ENCODE peak calls at places on chromosome 17, in ten cellular contexts. One of them, this sample, is unnamed.

GRCh38 chr17:57622886-57623433 is 122.1 kb downstream of the CCDC182 start:
- DNase-seq in nucleus accumbens: no peak
- DNase-seq in RWPE1: peak
- DNase-seq in activated CD8-positive, alpha-beta T cell treated with anti-CD3 and anti-CD28 coated beads for 36 hours: peak
- DNase-seq in choroid plexus epithelial cell: peak
- DNase-seq in mesothelial cell of epicardium: no peak
- DNase-seq in NAMALWA: peak
- DNase-seq in left cardiac atrium: peak
- DNase-seq in activated CD4-positive, alpha-beta memory T cell treated with anti-CD3 and anti-CD28 coated beads for 36 hours: peak
- DNase-seq in T-helper 2 cell: no peak
- DNase-seq in this sample: no peak

GRCh38 chr17:77376795-77377751 is 236.3 kb downstream of the SEC14L1 start:
- DNase-seq in activated CD4-positive, alpha-beta memory T cell treated with anti-CD3 and anti-CD28 coated beads for 36 hours: no peak
- DNase-seq in activated CD8-positive, alpha-beta T cell treated with anti-CD3 and anti-CD28 coated beads for 36 hours: no peak
- DNase-seq in nucleus accumbens: no peak
- DNase-seq in mesothelial cell of epicardium: no peak
- DNase-seq in left cardiac atrium: peak
- DNase-seq in RWPE1: no peak
- DNase-seq in choroid plexus epithelial cell: peak
- DNase-seq in NAMALWA: no peak
- DNase-seq in T-helper 2 cell: no peak
- DNase-seq in this sample: no peak

GRCh38 chr17:181213-182163 is at the start of gene DOC2B:
- DNase-seq in RWPE1: peak
- DNase-seq in nucleus accumbens: peak
- DNase-seq in T-helper 2 cell: no peak
- DNase-seq in mesothelial cell of epicardium: peak
- DNase-seq in NAMALWA: no peak
- DNase-seq in activated CD8-positive, alpha-beta T cell treated with anti-CD3 and anti-CD28 coated beads for 36 hours: peak
- DNase-seq in left cardiac atrium: peak
- DNase-seq in activated CD4-positive, alpha-beta memory T cell treated with anti-CD3 and anti-CD28 coated beads for 36 hours: peak
- DNase-seq in choroid plexus epithelial cell: peak
- DNase-seq in this sample: no peak

GRCh38 chr17:39916918-39917317 is 1.5 kb downstream of the GSDMB start:
- DNase-seq in choroid plexus epithelial cell: peak
- DNase-seq in RWPE1: no peak
- DNase-seq in mesothelial cell of epicardium: no peak
- DNase-seq in NAMALWA: no peak
- DNase-seq in T-helper 2 cell: no peak
- DNase-seq in activated CD4-positive, alpha-beta memory T cell treated with anti-CD3 and anti-CD28 coated beads for 36 hours: no peak
- DNase-seq in activated CD8-positive, alpha-beta T cell treated with anti-CD3 and anti-CD28 coated beads for 36 hours: no peak
- DNase-seq in nucleus accumbens: no peak
- DNase-seq in left cardiac atrium: no peak
- DNase-seq in this sample: no peak

GRCh38 chr17:79795795-79796569 is 895 bp downstream of the CBX8 start:
- DNase-seq in NAMALWA: peak
- DNase-seq in T-helper 2 cell: no peak
- DNase-seq in choroid plexus epithelial cell: no peak
- DNase-seq in mesothelial cell of epicardium: no peak
- DNase-seq in RWPE1: no peak
- DNase-seq in left cardiac atrium: no peak
- DNase-seq in activated CD8-positive, alpha-beta T cell treated with anti-CD3 and anti-CD28 coated beads for 36 hours: no peak
- DNase-seq in activated CD4-positive, alpha-beta memory T cell treated with anti-CD3 and anti-CD28 coated beads for 36 hours: no peak
- DNase-seq in nucleus accumbens: no peak
- DNase-seq in this sample: no peak

GRCh38 chr17:5686246-5686645 is 101.9 kb upstream of the NLRP1 start:
- DNase-seq in RWPE1: no peak
- DNase-seq in nucleus accumbens: no peak
- DNase-seq in activated CD4-positive, alpha-beta memory T cell treated with anti-CD3 and anti-CD28 coated beads for 36 hours: no peak
- DNase-seq in left cardiac atrium: no peak
- DNase-seq in NAMALWA: no peak
- DNase-seq in activated CD8-positive, alpha-beta T cell treated with anti-CD3 and anti-CD28 coated beads for 36 hours: no peak
- DNase-seq in mesothelial cell of epicardium: no peak
- DNase-seq in choroid plexus epithelial cell: no peak
- DNase-seq in T-helper 2 cell: no peak
- DNase-seq in this sample: no peak

GRCh38 chr17:76270770-76271668 is 5.9 kb downstream of the UBALD2 start:
- DNase-seq in NAMALWA: peak
- DNase-seq in T-helper 2 cell: no peak
- DNase-seq in activated CD8-positive, alpha-beta T cell treated with anti-CD3 and anti-CD28 coated beads for 36 hours: peak
- DNase-seq in RWPE1: no peak
- DNase-seq in nucleus accumbens: no peak
- DNase-seq in mesothelial cell of epicardium: no peak
- DNase-seq in activated CD4-positive, alpha-beta memory T cell treated with anti-CD3 and anti-CD28 coated beads for 36 hours: peak
- DNase-seq in left cardiac atrium: no peak
- DNase-seq in choroid plexus epithelial cell: no peak
- DNase-seq in this sample: no peak

GRCh38 chr17:41705271-41705991 is 6.7 kb upstream of the GAST start:
- DNase-seq in NAMALWA: no peak
- DNase-seq in mesothelial cell of epicardium: no peak
- DNase-seq in nucleus accumbens: no peak
- DNase-seq in activated CD8-positive, alpha-beta T cell treated with anti-CD3 and anti-CD28 coated beads for 36 hours: no peak
- DNase-seq in T-helper 2 cell: no peak
- DNase-seq in activated CD4-positive, alpha-beta memory T cell treated with anti-CD3 and anti-CD28 coated beads for 36 hours: no peak
- DNase-seq in choroid plexus epithelial cell: peak
- DNase-seq in left cardiac atrium: no peak
- DNase-seq in RWPE1: no peak
- DNase-seq in this sample: no peak

GRCh38 chr17:79137015-79137770 is 62.6 kb downstream of the ENGASE start:
- DNase-seq in NAMALWA: no peak
- DNase-seq in mesothelial cell of epicardium: no peak
- DNase-seq in left cardiac atrium: no peak
- DNase-seq in nucleus accumbens: peak
- DNase-seq in RWPE1: no peak
- DNase-seq in T-helper 2 cell: no peak
- DNase-seq in activated CD8-positive, alpha-beta T cell treated with anti-CD3 and anti-CD28 coated beads for 36 hours: no peak
- DNase-seq in choroid plexus epithelial cell: no peak
- DNase-seq in activated CD4-positive, alpha-beta memory T cell treated with anti-CD3 and anti-CD28 coated beads for 36 hours: no peak
- DNase-seq in this sample: no peak

GRCh38 chr17:48644159-48644558 is 18.0 kb upstream of the HOXB9 start:
- DNase-seq in RWPE1: no peak
- DNase-seq in left cardiac atrium: no peak
- DNase-seq in T-helper 2 cell: no peak
- DNase-seq in NAMALWA: no peak
- DNase-seq in activated CD4-positive, alpha-beta memory T cell treated with anti-CD3 and anti-CD28 coated beads for 36 hours: no peak
- DNase-seq in choroid plexus epithelial cell: no peak
- DNase-seq in activated CD8-positive, alpha-beta T cell treated with anti-CD3 and anti-CD28 coated beads for 36 hours: no peak
- DNase-seq in nucleus accumbens: no peak
- DNase-seq in mesothelial cell of epicardium: no peak
- DNase-seq in this sample: no peak

GRCh38 chr17:50003916-50004315 is 8.9 kb upstream of the DLX3 start:
- DNase-seq in T-helper 2 cell: no peak
- DNase-seq in mesothelial cell of epicardium: no peak
- DNase-seq in left cardiac atrium: no peak
- DNase-seq in activated CD4-positive, alpha-beta memory T cell treated with anti-CD3 and anti-CD28 coated beads for 36 hours: no peak
- DNase-seq in choroid plexus epithelial cell: no peak
- DNase-seq in activated CD8-positive, alpha-beta T cell treated with anti-CD3 and anti-CD28 coated beads for 36 hours: no peak
- DNase-seq in RWPE1: no peak
- DNase-seq in nucleus accumbens: no peak
- DNase-seq in NAMALWA: no peak
- DNase-seq in this sample: no peak

GRCh38 chr17:79536212-79536840 is 74.5 kb downstream of the RBFOX3 start:
- DNase-seq in activated CD4-positive, alpha-beta memory T cell treated with anti-CD3 and anti-CD28 coated beads for 36 hours: no peak
- DNase-seq in T-helper 2 cell: no peak
- DNase-seq in NAMALWA: no peak
- DNase-seq in choroid plexus epithelial cell: no peak
- DNase-seq in nucleus accumbens: no peak
- DNase-seq in left cardiac atrium: peak
- DNase-seq in mesothelial cell of epicardium: no peak
- DNase-seq in RWPE1: no peak
- DNase-seq in activated CD8-positive, alpha-beta T cell treated with anti-CD3 and anti-CD28 coated beads for 36 hours: no peak
- DNase-seq in this sample: no peak

GRCh38 chr17:859461-860195 is 77.5 kb downstream of the MRM3 start:
- DNase-seq in T-helper 2 cell: no peak
- DNase-seq in nucleus accumbens: no peak
- DNase-seq in choroid plexus epithelial cell: peak
- DNase-seq in NAMALWA: no peak
- DNase-seq in activated CD8-positive, alpha-beta T cell treated with anti-CD3 and anti-CD28 coated beads for 36 hours: no peak
- DNase-seq in mesothelial cell of epicardium: no peak
- DNase-seq in RWPE1: peak
- DNase-seq in left cardiac atrium: no peak
- DNase-seq in activated CD4-positive, alpha-beta memory T cell treated with anti-CD3 and anti-CD28 coated beads for 36 hours: no peak
- DNase-seq in this sample: no peak

GRCh38 chr17:77295410-77295809 is 154.6 kb downstream of the SEC14L1 start:
- DNase-seq in mesothelial cell of epicardium: no peak
- DNase-seq in RWPE1: no peak
- DNase-seq in activated CD4-positive, alpha-beta memory T cell treated with anti-CD3 and anti-CD28 coated beads for 36 hours: no peak
- DNase-seq in choroid plexus epithelial cell: no peak
- DNase-seq in NAMALWA: no peak
- DNase-seq in left cardiac atrium: no peak
- DNase-seq in activated CD8-positive, alpha-beta T cell treated with anti-CD3 and anti-CD28 coated beads for 36 hours: no peak
- DNase-seq in nucleus accumbens: no peak
- DNase-seq in T-helper 2 cell: no peak
- DNase-seq in this sample: no peak

GRCh38 chr17:48457080-48457836 is 27.2 kb upstream of the SKAP1 start:
- DNase-seq in NAMALWA: peak
- DNase-seq in choroid plexus epithelial cell: peak
- DNase-seq in nucleus accumbens: peak
- DNase-seq in RWPE1: peak
- DNase-seq in activated CD8-positive, alpha-beta T cell treated with anti-CD3 and anti-CD28 coated beads for 36 hours: peak
- DNase-seq in left cardiac atrium: peak
- DNase-seq in mesothelial cell of epicardium: peak
- DNase-seq in T-helper 2 cell: peak
- DNase-seq in activated CD4-positive, alpha-beta memory T cell treated with anti-CD3 and anti-CD28 coated beads for 36 hours: peak
- DNase-seq in this sample: peak

GRCh38 chr17:58755577-58756245 is at the start of gene PPM1E:
- DNase-seq in left cardiac atrium: peak
- DNase-seq in activated CD8-positive, alpha-beta T cell treated with anti-CD3 and anti-CD28 coated beads for 36 hours: peak
- DNase-seq in nucleus accumbens: peak
- DNase-seq in activated CD4-positive, alpha-beta memory T cell treated with anti-CD3 and anti-CD28 coated beads for 36 hours: peak
- DNase-seq in choroid plexus epithelial cell: peak
- DNase-seq in NAMALWA: peak
- DNase-seq in RWPE1: peak
- DNase-seq in mesothelial cell of epicardium: peak
- DNase-seq in T-helper 2 cell: peak
- DNase-seq in this sample: no peak

GRCh38 chr17:29933379-29933778 is 3.4 kb upstream of the SSH2 start:
- DNase-seq in RWPE1: no peak
- DNase-seq in activated CD8-positive, alpha-beta T cell treated with anti-CD3 and anti-CD28 coated beads for 36 hours: no peak
- DNase-seq in T-helper 2 cell: no peak
- DNase-seq in nucleus accumbens: no peak
- DNase-seq in NAMALWA: no peak
- DNase-seq in left cardiac atrium: no peak
- DNase-seq in mesothelial cell of epicardium: no peak
- DNase-seq in activated CD4-positive, alpha-beta memory T cell treated with anti-CD3 and anti-CD28 coated beads for 36 hours: no peak
- DNase-seq in choroid plexus epithelial cell: peak
- DNase-seq in this sample: no peak

GRCh38 chr17:55440391-55440790 is 18.8 kb upstream of the MMD start:
- DNase-seq in RWPE1: no peak
- DNase-seq in activated CD8-positive, alpha-beta T cell treated with anti-CD3 and anti-CD28 coated beads for 36 hours: no peak
- DNase-seq in choroid plexus epithelial cell: no peak
- DNase-seq in activated CD4-positive, alpha-beta memory T cell treated with anti-CD3 and anti-CD28 coated beads for 36 hours: no peak
- DNase-seq in mesothelial cell of epicardium: no peak
- DNase-seq in NAMALWA: no peak
- DNase-seq in nucleus accumbens: no peak
- DNase-seq in T-helper 2 cell: no peak
- DNase-seq in left cardiac atrium: no peak
- DNase-seq in this sample: no peak

GRCh38 chr17:2177235-2177811 is 122.4 kb downstream of the HIC1 start:
- DNase-seq in mesothelial cell of epicardium: no peak
- DNase-seq in nucleus accumbens: no peak
- DNase-seq in activated CD4-positive, alpha-beta memory T cell treated with anti-CD3 and anti-CD28 coated beads for 36 hours: no peak
- DNase-seq in choroid plexus epithelial cell: peak
- DNase-seq in T-helper 2 cell: no peak
- DNase-seq in RWPE1: peak
- DNase-seq in NAMALWA: no peak
- DNase-seq in activated CD8-positive, alpha-beta T cell treated with anti-CD3 and anti-CD28 coated beads for 36 hours: no peak
- DNase-seq in left cardiac atrium: no peak
- DNase-seq in this sample: no peak

GRCh38 chr17:69819316-69820087 is 255.5 kb upstream of the KCNJ16 start:
- DNase-seq in activated CD4-positive, alpha-beta memory T cell treated with anti-CD3 and anti-CD28 coated beads for 36 hours: no peak
- DNase-seq in left cardiac atrium: no peak
- DNase-seq in NAMALWA: no peak
- DNase-seq in nucleus accumbens: no peak
- DNase-seq in activated CD8-positive, alpha-beta T cell treated with anti-CD3 and anti-CD28 coated beads for 36 hours: no peak
- DNase-seq in choroid plexus epithelial cell: peak
- DNase-seq in T-helper 2 cell: no peak
- DNase-seq in RWPE1: no peak
- DNase-seq in mesothelial cell of epicardium: no peak
- DNase-seq in this sample: no peak

GRCh38 chr17:35977509-35977908 is 3.8 kb downstream of the CCL16 start:
- DNase-seq in mesothelial cell of epicardium: no peak
- DNase-seq in activated CD4-positive, alpha-beta memory T cell treated with anti-CD3 and anti-CD28 coated beads for 36 hours: no peak
- DNase-seq in T-helper 2 cell: no peak
- DNase-seq in nucleus accumbens: no peak
- DNase-seq in left cardiac atrium: no peak
- DNase-seq in choroid plexus epithelial cell: no peak
- DNase-seq in RWPE1: no peak
- DNase-seq in NAMALWA: no peak
- DNase-seq in activated CD8-positive, alpha-beta T cell treated with anti-CD3 and anti-CD28 coated beads for 36 hours: no peak
- DNase-seq in this sample: no peak

GRCh38 chr17:59754547-59754946 is 47.1 kb downstream of the VMP1 start:
- DNase-seq in RWPE1: peak
- DNase-seq in T-helper 2 cell: no peak
- DNase-seq in activated CD8-positive, alpha-beta T cell treated with anti-CD3 and anti-CD28 coated beads for 36 hours: peak
- DNase-seq in nucleus accumbens: no peak
- DNase-seq in choroid plexus epithelial cell: peak
- DNase-seq in NAMALWA: no peak
- DNase-seq in left cardiac atrium: no peak
- DNase-seq in mesothelial cell of epicardium: no peak
- DNase-seq in activated CD4-positive, alpha-beta memory T cell treated with anti-CD3 and anti-CD28 coated beads for 36 hours: peak
- DNase-seq in this sample: no peak

GRCh38 chr17:491086-492014 is 138.7 kb upstream of the RPH3AL start:
- DNase-seq in mesothelial cell of epicardium: peak
- DNase-seq in activated CD8-positive, alpha-beta T cell treated with anti-CD3 and anti-CD28 coated beads for 36 hours: no peak
- DNase-seq in activated CD4-positive, alpha-beta memory T cell treated with anti-CD3 and anti-CD28 coated beads for 36 hours: peak
- DNase-seq in NAMALWA: no peak
- DNase-seq in choroid plexus epithelial cell: peak
- DNase-seq in nucleus accumbens: no peak
- DNase-seq in left cardiac atrium: peak
- DNase-seq in RWPE1: no peak
- DNase-seq in T-helper 2 cell: peak
- DNase-seq in this sample: no peak

GRCh38 chr17:63609820-63610573 is 9.3 kb downstream of the TACO1 start:
- DNase-seq in RWPE1: no peak
- DNase-seq in mesothelial cell of epicardium: no peak
- DNase-seq in activated CD8-positive, alpha-beta T cell treated with anti-CD3 and anti-CD28 coated beads for 36 hours: peak
- DNase-seq in activated CD4-positive, alpha-beta memory T cell treated with anti-CD3 and anti-CD28 coated beads for 36 hours: peak
- DNase-seq in left cardiac atrium: no peak
- DNase-seq in nucleus accumbens: no peak
- DNase-seq in choroid plexus epithelial cell: no peak
- DNase-seq in NAMALWA: no peak
- DNase-seq in T-helper 2 cell: no peak
- DNase-seq in this sample: no peak

GRCh38 chr17:82830249-82830661 is 9.6 kb downstream of the ZNF750 start:
- DNase-seq in T-helper 2 cell: no peak
- DNase-seq in RWPE1: no peak
- DNase-seq in activated CD8-positive, alpha-beta T cell treated with anti-CD3 and anti-CD28 coated beads for 36 hours: no peak
- DNase-seq in choroid plexus epithelial cell: no peak
- DNase-seq in nucleus accumbens: peak
- DNase-seq in left cardiac atrium: peak
- DNase-seq in NAMALWA: no peak
- DNase-seq in activated CD4-positive, alpha-beta memory T cell treated with anti-CD3 and anti-CD28 coated beads for 36 hours: no peak
- DNase-seq in mesothelial cell of epicardium: no peak
- DNase-seq in this sample: no peak

GRCh38 chr17:29726721-29727252 is 104.1 kb upstream of the CORO6 start:
- DNase-seq in mesothelial cell of epicardium: no peak
- DNase-seq in activated CD4-positive, alpha-beta memory T cell treated with anti-CD3 and anti-CD28 coated beads for 36 hours: no peak
- DNase-seq in nucleus accumbens: no peak
- DNase-seq in NAMALWA: peak
- DNase-seq in choroid plexus epithelial cell: peak
- DNase-seq in T-helper 2 cell: no peak
- DNase-seq in RWPE1: no peak
- DNase-seq in left cardiac atrium: no peak
- DNase-seq in activated CD8-positive, alpha-beta T cell treated with anti-CD3 and anti-CD28 coated beads for 36 hours: no peak
- DNase-seq in this sample: peak

GRCh38 chr17:17439971-17440843 is 36.6 kb upstream of the MED9 start:
- DNase-seq in RWPE1: peak
- DNase-seq in activated CD8-positive, alpha-beta T cell treated with anti-CD3 and anti-CD28 coated beads for 36 hours: peak
- DNase-seq in NAMALWA: peak
- DNase-seq in T-helper 2 cell: peak
- DNase-seq in nucleus accumbens: peak
- DNase-seq in left cardiac atrium: peak
- DNase-seq in choroid plexus epithelial cell: peak
- DNase-seq in mesothelial cell of epicardium: no peak
- DNase-seq in activated CD4-positive, alpha-beta memory T cell treated with anti-CD3 and anti-CD28 coated beads for 36 hours: peak
- DNase-seq in this sample: no peak

GRCh38 chr17:16872836-16873653 is 98.9 kb downstream of the TNFRSF13B start:
- DNase-seq in mesothelial cell of epicardium: no peak
- DNase-seq in nucleus accumbens: peak
- DNase-seq in left cardiac atrium: no peak
- DNase-seq in NAMALWA: peak
- DNase-seq in activated CD4-positive, alpha-beta memory T cell treated with anti-CD3 and anti-CD28 coated beads for 36 hours: peak
- DNase-seq in choroid plexus epithelial cell: peak
- DNase-seq in T-helper 2 cell: peak
- DNase-seq in activated CD8-positive, alpha-beta T cell treated with anti-CD3 and anti-CD28 coated beads for 36 hours: peak
- DNase-seq in RWPE1: peak
- DNase-seq in this sample: peak

This sample was measured in CMK.